ENCODE peak calls at places on chromosomes 13 and 19, in four cellular contexts. One of them, this sample, is unnamed.

GRCh38 chr13:37910790-37911189 is 41.2 kb upstream of the TRPC4 start:
- DNase-seq in fibroblast of lung: no peak
- DNase-seq in neural progenitor cell: no peak
- DNase-seq in pancreas: no peak
- DNase-seq in this sample: no peak

GRCh38 chr13:108786578-108787100 is 157.2 kb downstream of the MYO16 start:
- DNase-seq in neural progenitor cell: peak
- DNase-seq in pancreas: no peak
- DNase-seq in fibroblast of lung: no peak
- DNase-seq in this sample: no peak

GRCh38 chr19:39596911-39597310 is 5.4 kb upstream of the LGALS13 start:
- DNase-seq in pancreas: no peak
- DNase-seq in fibroblast of lung: no peak
- DNase-seq in neural progenitor cell: no peak
- DNase-seq in this sample: no peak

GRCh38 chr19:45191324-45191845 is 12.8 kb downstream of the BLOC1S3 start:
- DNase-seq in pancreas: no peak
- DNase-seq in neural progenitor cell: peak
- DNase-seq in fibroblast of lung: no peak
- DNase-seq in this sample: no peak

GRCh38 chr13:112532837-112533745 is 54.9 kb downstream of the TUBGCP3 start:
- DNase-seq in neural progenitor cell: no peak
- DNase-seq in pancreas: no peak
- DNase-seq in fibroblast of lung: no peak
- DNase-seq in this sample: no peak

GRCh38 chr19:22503524-22503923 is 81.4 kb upstream of the ZNF98 start:
- DNase-seq in fibroblast of lung: no peak
- DNase-seq in pancreas: no peak
- DNase-seq in neural progenitor cell: no peak
- DNase-seq in this sample: no peak

GRCh38 chr13:73107459-73107858 is 48.7 kb downstream of the KLF5 start:
- DNase-seq in fibroblast of lung: no peak
- DNase-seq in pancreas: no peak
- DNase-seq in neural progenitor cell: peak
- DNase-seq in this sample: no peak

GRCh38 chr13:27481766-27482165 is 31.4 kb upstream of the MTIF3 start:
- DNase-seq in fibroblast of lung: no peak
- DNase-seq in pancreas: peak
- DNase-seq in neural progenitor cell: peak
- DNase-seq in this sample: peak

GRCh38 chr13:94209110-94209509 is 270.4 kb downstream of the DCT start:
- DNase-seq in pancreas: no peak
- DNase-seq in neural progenitor cell: no peak
- DNase-seq in fibroblast of lung: no peak
- DNase-seq in this sample: no peak

GRCh38 chr19:52212572-52213255 is 22.9 kb downstream of the PPP2R1A start:
- DNase-seq in neural progenitor cell: no peak
- DNase-seq in pancreas: no peak
- DNase-seq in fibroblast of lung: no peak
- DNase-seq in this sample: no peak

GRCh38 chr13:77429320-77430142 is 102.6 kb upstream of the MYCBP2 start:
- DNase-seq in neural progenitor cell: no peak
- DNase-seq in pancreas: no peak
- DNase-seq in fibroblast of lung: peak
- DNase-seq in this sample: peak

GRCh38 chr13:73000027-73000674 is 58.7 kb upstream of the KLF5 start:
- DNase-seq in neural progenitor cell: no peak
- DNase-seq in fibroblast of lung: peak
- DNase-seq in pancreas: no peak
- DNase-seq in this sample: no peak

GRCh38 chr19:35901055-35901644 is 810 bp upstream of the NFKBID start:
- DNase-seq in fibroblast of lung: peak
- DNase-seq in pancreas: no peak
- DNase-seq in neural progenitor cell: no peak
- DNase-seq in this sample: peak

GRCh38 chr13:36673838-36674326 is at the start of gene SERTM1:
- DNase-seq in neural progenitor cell: peak
- DNase-seq in fibroblast of lung: peak
- DNase-seq in pancreas: no peak
- DNase-seq in this sample: no peak

GRCh38 chr13:23020246-23020843 is 160.4 kb upstream of the SGCG start:
- DNase-seq in fibroblast of lung: peak
- DNase-seq in neural progenitor cell: peak
- DNase-seq in pancreas: peak
- DNase-seq in this sample: peak

GRCh38 chr13:31950121-31950810 is 81.3 kb upstream of the FRY start:
- DNase-seq in pancreas: no peak
- DNase-seq in neural progenitor cell: no peak
- DNase-seq in fibroblast of lung: no peak
- DNase-seq in this sample: no peak

GRCh38 chr13:49561064-49561410 is 24.3 kb downstream of the RCBTB1 start:
- DNase-seq in pancreas: peak
- DNase-seq in fibroblast of lung: peak
- DNase-seq in neural progenitor cell: no peak
- DNase-seq in this sample: no peak